ENCODE peak calls at places on chromosomes 3 and 15, in six cellular contexts. P is OCI-LY7, M is brain microvascular endothelial cell, D is SK-N-SH, O is HCT116, T is stomach. C is an unnamed sample. For H3K36me3, the result is how much of the 10 kb centered on the place peaks cover.

GRCh38 chr3:101379695-101380376 is 59.5 kb upstream of the IMPG2 start:
- DNase-seq in P (peak), M (no peak), D (no peak), O (no peak), T (no peak), C (no peak)

GRCh38 chr3:46675426-46675825 is 18.1 kb downstream of the ALS2CL start:
- DNase-seq in P (no peak), M (no peak), D (no peak), O (no peak), T (no peak), C (no peak)

GRCh38 chr3:127226946-127227842 is 34.3 kb downstream of the PRR23E start:
- DNase-seq in P (no peak), M (no peak), D (no peak), O (peak), T (no peak), C (no peak)

GRCh38 chr3:23702198-23702597 is 103.6 kb upstream of the UBE2E1 start:
- DNase-seq in P (no peak), M (no peak), D (no peak), O (no peak), T (no peak), C (no peak)

GRCh38 chr15:60370105-60370803 is 27.5 kb downstream of the ANXA2 start:
- DNase-seq in P (no peak), M (peak), D (no peak), O (no peak), T (no peak), C (no peak)

GRCh38 chr3:47612178-47612577 is 33.5 kb upstream of the CSPG5 start:
- DNase-seq in P (no peak), M (peak), D (no peak), O (no peak), T (no peak), C (no peak)

GRCh38 chr3:160876568-160877100 is 120.6 kb downstream of the PPM1L start:
- DNase-seq in P (no peak), M (no peak), D (no peak), O (no peak), T (no peak), C (no peak)

GRCh38 chr3:147620906-147621305 is 211.7 kb downstream of the ZIC1 start:
- DNase-seq in P (no peak), M (peak), D (no peak), O (no peak), T (no peak), C (no peak)

GRCh38 chr3:61530355-61530754 is 31.0 kb upstream of the PTPRG start:
- DNase-seq in P (peak), M (peak), D (peak), O (peak), T (no peak), C (peak)

GRCh38 chr3:4401441-4401840 is 65.6 kb downstream of the SUMF1 start:
- DNase-seq in P (no peak), M (peak), D (no peak), O (no peak), T (no peak), C (no peak)

GRCh38 chr15:36414670-36415069 is 164.8 kb upstream of the CDIN1 start:
- DNase-seq in P (no peak), M (peak), D (no peak), O (no peak), T (no peak), C (no peak)

GRCh38 chr3:127196466-127197299 is 3.8 kb downstream of the PRR23E start:
- DNase-seq in P (no peak), M (no peak), D (no peak), O (no peak), T (peak), C (no peak)

GRCh38 chr3:8891774-8892173 is 71.5 kb downstream of the RAD18 start:
- DNase-seq in P (no peak), M (no peak), D (no peak), O (no peak), T (no peak), C (no peak)

GRCh38 chr3:8887435-8888295 is 75.6 kb downstream of the RAD18 start:
- DNase-seq in P (no peak), M (peak), D (no peak), O (no peak), T (no peak), C (no peak)

GRCh38 chr3:8893001-8893400 is 70.3 kb downstream of the RAD18 start:
- DNase-seq in P (no peak), M (no peak), D (no peak), O (no peak), T (no peak), C (no peak)

GRCh38 chr3:8888296-8888915 is 74.9 kb downstream of the RAD18 start:
- DNase-seq in P (no peak), M (peak), D (no peak), O (no peak), T (no peak), C (no peak)

GRCh38 chr3:8891328-8891727 is 71.9 kb downstream of the RAD18 start:
- DNase-seq in P (no peak), M (no peak), D (no peak), O (no peak), T (no peak), C (no peak)
- H3K27ac ChIP-seq in P (no peak), M (no peak), D (peak), O (no peak), T (no peak), C (no peak)

GRCh38 chr3:128749035-128749434 is 23.1 kb downstream of the RAB7A start:
- DNase-seq in P (no peak), M (peak), D (no peak), O (no peak), T (no peak), C (no peak)

GRCh38 chr3:128746881-128747280 is 20.9 kb downstream of the RAB7A start:
- DNase-seq in P (no peak), M (no peak), D (no peak), O (no peak), T (no peak), C (no peak)

GRCh38 chr3:128742821-128743594 is 17.0 kb downstream of the RAB7A start:
- DNase-seq in P (no peak), M (no peak), D (no peak), O (no peak), T (no peak), C (no peak)

GRCh38 chr3:128748527-128748926 is 22.5 kb downstream of the RAB7A start:
- DNase-seq in P (no peak), M (no peak), D (no peak), O (no peak), T (no peak), C (no peak)

DNA sequence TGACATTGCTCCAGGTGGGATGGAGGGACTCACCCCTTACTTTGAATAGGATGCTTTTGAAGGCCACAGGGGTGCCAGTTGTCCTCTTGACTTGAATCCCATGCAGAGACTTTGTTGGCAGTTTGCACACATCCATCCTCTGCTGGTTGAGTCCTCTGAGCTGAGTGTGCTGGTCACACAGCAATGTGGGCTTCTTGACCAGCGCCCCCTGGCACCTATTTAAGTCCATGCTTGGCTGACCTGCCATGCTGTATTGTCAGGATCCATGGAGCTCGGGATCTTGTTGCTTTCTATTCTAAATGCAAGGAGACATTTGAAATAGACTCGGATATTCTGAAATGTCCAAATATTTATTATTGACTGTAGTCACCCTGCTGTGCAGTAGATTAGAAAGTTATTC is 19.8 kb downstream of the RAB7A start:
- DNase-seq in P (no peak), M (no peak), D (no peak), O (no peak), T (no peak), C (no peak)
- TF ChIP-seq CTCF in P (peak), M (no peak), D (no peak), O (no peak), T (no peak), C (no peak)

GRCh38 chr3:111944377-111944776 is 34.4 kb upstream of the ABHD10 start:
- DNase-seq in P (no peak), M (no peak), D (no peak), O (no peak), T (no peak), C (no peak)
- H3K36me3 ChIP-seq in P (under half), M (half or more), D (under half), O (under half), T (half or more), C (under half)

GRCh38 chr3:115380883-115381572 is 233.9 kb upstream of the ZBTB20 start:
- DNase-seq in P (no peak), M (no peak), D (no peak), O (no peak), T (no peak), C (no peak)
- H3K27ac ChIP-seq in P (no peak), M (peak), D (peak), O (no peak), T (no peak), C (no peak)

GRCh38 chr3:108085821-108086350 is 4.9 kb downstream of the CD47 start:
- DNase-seq in P (no peak), M (no peak), D (no peak), O (no peak), T (no peak), C (no peak)
- TF ChIP-seq CTCF in P (no peak), M (no peak), D (no peak), O (no peak), T (no peak), C (no peak)

GRCh38 chr15:89320200-89320599 is 14.4 kb downstream of the POLG start:
- DNase-seq in P (no peak), M (no peak), D (no peak), O (no peak), T (no peak), C (no peak)
- H3K36me3 ChIP-seq in P (half or more), M (half or more), D (half or more), O (half or more), T (half or more), C (half or more)

GRCh38 chr15:59284768-59285368 is 78.2 kb downstream of the LDHAL6B start:
- DNase-seq in P (no peak), M (no peak), D (no peak), O (no peak), T (no peak), C (no peak)

GRCh38 chr15:59280855-59281254 is 74.2 kb downstream of the LDHAL6B start:
- DNase-seq in P (no peak), M (no peak), D (no peak), O (no peak), T (no peak), C (no peak)

GRCh38 chr15:59281699-59282098 is 75.1 kb downstream of the LDHAL6B start:
- DNase-seq in P (no peak), M (no peak), D (no peak), O (no peak), T (no peak), C (no peak)

GRCh38 chr15:59283717-59284336 is 77.2 kb downstream of the LDHAL6B start:
- DNase-seq in P (no peak), M (no peak), D (no peak), O (peak), T (peak), C (no peak)

GRCh38 chr15:59282515-59283337 is 76.1 kb downstream of the LDHAL6B start:
- DNase-seq in P (no peak), M (no peak), D (peak), O (no peak), T (no peak), C (peak)
- H3K27ac ChIP-seq in P (no peak), M (no peak), D (no peak), O (peak), T (no peak), C (no peak)

DNA sequence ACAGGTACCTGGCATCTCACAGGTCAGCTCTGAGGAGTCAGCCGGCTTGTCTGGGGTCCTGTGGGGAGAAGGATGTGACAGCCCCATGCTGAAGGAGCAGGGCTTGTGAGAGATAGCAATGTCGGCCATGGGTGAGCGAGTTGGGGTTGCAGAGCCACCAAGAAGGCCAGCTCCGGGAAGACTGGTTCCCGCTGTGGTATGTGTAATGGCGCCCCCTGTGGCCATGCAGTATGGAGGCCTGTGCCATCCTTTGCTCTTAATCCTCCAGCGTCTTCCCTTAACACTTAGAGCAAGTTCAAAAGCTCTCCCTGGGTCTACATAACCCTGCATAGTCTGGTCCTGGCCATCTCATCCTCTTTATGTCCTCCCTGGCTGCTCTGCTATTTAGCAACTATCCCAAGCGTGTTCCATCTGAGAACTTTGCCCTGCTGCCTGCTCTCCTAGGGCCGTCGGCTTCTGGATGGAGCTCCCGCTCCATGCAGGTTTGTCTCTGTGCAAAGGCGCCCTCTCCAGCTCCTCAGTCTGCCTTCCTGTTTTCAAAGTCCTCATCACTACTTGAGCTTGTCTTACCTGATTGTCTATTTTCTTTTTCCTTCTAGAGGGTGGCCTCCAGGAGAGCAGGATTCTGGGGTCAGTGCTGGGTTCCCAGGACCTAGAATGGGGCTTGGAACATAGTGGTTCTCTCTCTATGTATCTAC is 40.8 kb upstream of the IQCF6 start:
- DNase-seq in P (peak), M (no peak), D (no peak), O (peak), T (no peak), C (no peak)
- TF ChIP-seq CTCF in P (peak), M (peak), D (peak), O (peak), T (no peak), C (no peak)

GRCh38 chr3:17045705-17046104 is 160.9 kb downstream of the PLCL2 start:
- DNase-seq in P (no peak), M (no peak), D (no peak), O (no peak), T (no peak), C (no peak)

GRCh38 chr3:17047162-17047561 is 162.4 kb downstream of the PLCL2 start:
- DNase-seq in P (no peak), M (no peak), D (no peak), O (no peak), T (no peak), C (no peak)

GRCh38 chr3:17046623-17047022 is 161.9 kb downstream of the PLCL2 start:
- DNase-seq in P (no peak), M (no peak), D (no peak), O (no peak), T (no peak), C (no peak)

GRCh38 chr3:17050051-17050450 is 165.3 kb downstream of the PLCL2 start:
- DNase-seq in P (no peak), M (no peak), D (no peak), O (no peak), T (no peak), C (no peak)

DNA sequence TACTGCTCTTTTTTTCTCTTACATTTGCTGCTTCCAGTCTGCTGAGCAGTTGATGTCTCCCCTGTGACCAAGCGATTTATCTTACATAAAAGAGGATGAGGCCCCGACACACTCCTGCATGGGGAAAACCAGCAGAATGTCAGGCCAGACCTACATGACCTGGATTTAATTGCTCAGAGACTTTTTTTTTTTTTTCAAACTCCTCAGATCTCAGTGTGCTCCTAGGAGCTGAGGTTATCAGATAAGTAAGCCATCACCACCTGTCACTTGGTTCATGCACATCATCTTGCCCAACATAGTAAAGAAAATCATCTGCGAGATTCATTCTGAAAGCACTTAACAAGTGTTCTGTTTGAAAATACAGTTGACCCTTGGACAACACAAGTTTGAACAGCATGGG is 163.1 kb downstream of the PLCL2 start:
- DNase-seq in P (no peak), M (no peak), D (no peak), O (no peak), T (no peak), C (no peak)
- H3K36me3 ChIP-seq in P (under half), M (under half), D (under half), O (under half), T (under half), C (under half)